ENCODE peak calls at places on chromosomes 13 and 19, in four cellular contexts. F, P, M and S are unnamed samples.

GRCh38 chr19:51211833-51212232 is 13.0 kb upstream of the CD33 start:
- DNase-seq in F (no peak), M (no peak), P (no peak), S (no peak)

GRCh38 chr13:76383671-76384461 is 502.3 kb downstream of the KCTD12 start:
- DNase-seq in F (peak), M (no peak), P (no peak), S (peak)

GRCh38 chr19:42271045-42271419 is 2.0 kb downstream of the CIC start:
- DNase-seq in M (no peak), P (no peak), F (no peak), S (no peak)

GRCh38 chr13:30846311-30846710 is 59.8 kb upstream of the MEDAG start:
- DNase-seq in M (no peak), P (no peak), F (no peak), S (no peak)

GRCh38 chr19:8005534-8006256 is at the start of gene ELAVL1:
- DNase-seq in F (peak), M (peak), P (peak), S (peak)

GRCh38 chr19:33323093-33323820 is 20.9 kb upstream of the CEBPA start:
- DNase-seq in F (no peak), P (no peak), M (no peak), S (no peak)

GRCh38 chr19:10430505-10431253 is 10.3 kb downstream of the PDE4A start:
- DNase-seq in F (peak), P (peak), M (peak), S (no peak)

GRCh38 chr19:47232422-47233211 is 1.6 kb upstream of the BBC3 start:
- DNase-seq in F (no peak), M (no peak), P (no peak), S (no peak)

GRCh38 chr13:32031025-32031814 is at the start of gene FRY:
- DNase-seq in P (peak), M (no peak), F (peak), S (peak)

GRCh38 chr13:114063545-114064515 is 68.6 kb downstream of the RASA3 start:
- DNase-seq in P (peak), F (peak), M (peak), S (no peak)

GRCh38 chr19:48674921-48675824 is 2.4 kb upstream of the NTN5 start:
- DNase-seq in F (peak), M (peak), P (peak), S (peak)

GRCh38 chr19:45424191-45425058 is 708 bp upstream of the ERCC1 start:
- DNase-seq in F (peak), P (peak), M (peak), S (peak)

GRCh38 chr13:67366533-67366932 is 136.4 kb upstream of the PCDH9 start:
- DNase-seq in M (no peak), P (no peak), F (no peak), S (no peak)

GRCh38 chr13:102816633-102817032 is 17.7 kb downstream of the BIVM start:
- DNase-seq in M (no peak), F (no peak), P (no peak), S (no peak)

GRCh38 chr13:36915106-36915505 is 4.9 kb downstream of the SMAD9 start:
- DNase-seq in M (no peak), F (no peak), P (no peak), S (no peak)

GRCh38 chr19:1651548-1652394 is 644 bp downstream of the TCF3 start:
- DNase-seq in M (peak), P (peak), F (peak), S (peak)

GRCh38 chr19:57778358-57778757 is 8.9 kb downstream of the ZNF586 start:
- DNase-seq in M (no peak), F (no peak), P (no peak), S (no peak)

GRCh38 chr19:2443116-2443784 is 13.5 kb downstream of the LMNB2 start:
- DNase-seq in M (no peak), F (no peak), P (no peak), S (no peak)

GRCh38 chr19:42436006-42436405 is 6.7 kb downstream of the CXCL17 start:
- DNase-seq in P (no peak), F (no peak), M (no peak), S (no peak)

GRCh38 chr13:40060318-40061007 is 405.0 kb downstream of the COG6 start:
- DNase-seq in M (no peak), F (peak), P (peak), S (peak)

GRCh38 chr13:51726446-51727185 is 77.3 kb downstream of the DHRS12 start:
- DNase-seq in P (no peak), M (no peak), F (no peak), S (no peak)
- H3K27ac ChIP-seq in P (no peak), M (no peak), F (no peak), S (no peak)

GRCh38 chr13:50125306-50125555 is 110.0 kb downstream of the KCNRG start:
- DNase-seq in P (no peak), F (no peak), M (no peak), S (no peak)

GRCh38 chr13:50124536-50125305 is 109.5 kb downstream of the KCNRG start:
- DNase-seq in P (peak), F (peak), M (peak), S (peak)

GRCh38 chr13:50123515-50123861 is 108.2 kb downstream of the KCNRG start:
- DNase-seq in M (no peak), F (no peak), P (no peak), S (no peak)

GRCh38 chr13:50123002-50123401 is 107.8 kb downstream of the KCNRG start:
- DNase-seq in F (no peak), M (no peak), P (no peak), S (no peak)

GRCh38 chr13:50123862-50124535 is 108.8 kb downstream of the KCNRG start:
- DNase-seq in F (peak), P (peak), M (peak), S (peak)
- TF ChIP-seq POLR2A in F (peak), P (peak), M (peak), S (no peak)

DNA sequence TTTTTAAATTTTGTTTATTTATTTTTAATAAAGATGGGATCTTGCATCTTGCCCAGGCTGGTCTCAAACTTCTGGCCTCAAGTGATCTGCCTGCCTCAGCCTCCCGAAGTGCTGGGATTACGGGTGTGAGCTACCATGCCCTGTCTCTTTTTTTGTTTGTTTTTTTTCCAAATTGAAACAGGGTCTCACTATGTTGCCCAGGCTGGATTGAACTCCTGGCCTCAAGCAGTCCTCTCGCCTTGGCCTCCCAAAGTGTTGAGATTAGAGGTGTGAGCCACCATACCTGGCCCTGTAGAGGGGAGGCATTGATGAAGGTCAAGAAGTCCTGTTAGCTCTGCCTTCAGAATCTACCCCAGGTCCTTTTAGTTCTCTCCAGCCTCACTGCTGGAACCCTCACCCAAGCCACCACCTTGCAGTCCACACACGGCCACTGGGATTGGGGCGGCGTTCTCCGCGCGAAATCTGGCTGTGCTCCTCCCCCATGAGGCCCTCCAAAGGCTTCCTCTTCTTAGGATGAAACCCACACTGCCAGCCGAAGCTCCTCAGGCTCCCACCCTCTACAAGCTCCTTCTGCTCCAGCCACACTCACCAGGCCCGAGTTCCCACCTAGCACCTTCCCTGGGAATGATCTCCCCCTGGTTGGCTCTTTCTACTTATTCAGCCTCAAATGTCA is 34.9 kb downstream of the ACTN4 start:
- DNase-seq in P (no peak), F (no peak), M (no peak), S (no peak)
- H3K27ac ChIP-seq in P (peak), F (peak), M (peak), S (peak)

GRCh38 chr19:55115446-55116065 is 1.9 kb downstream of the PPP1R12C start:
- DNase-seq in P (peak), F (no peak), M (peak), S (no peak)
- TF ChIP-seq POLR2A in P (no peak), F (no peak), M (no peak), S (no peak)

DNA sequence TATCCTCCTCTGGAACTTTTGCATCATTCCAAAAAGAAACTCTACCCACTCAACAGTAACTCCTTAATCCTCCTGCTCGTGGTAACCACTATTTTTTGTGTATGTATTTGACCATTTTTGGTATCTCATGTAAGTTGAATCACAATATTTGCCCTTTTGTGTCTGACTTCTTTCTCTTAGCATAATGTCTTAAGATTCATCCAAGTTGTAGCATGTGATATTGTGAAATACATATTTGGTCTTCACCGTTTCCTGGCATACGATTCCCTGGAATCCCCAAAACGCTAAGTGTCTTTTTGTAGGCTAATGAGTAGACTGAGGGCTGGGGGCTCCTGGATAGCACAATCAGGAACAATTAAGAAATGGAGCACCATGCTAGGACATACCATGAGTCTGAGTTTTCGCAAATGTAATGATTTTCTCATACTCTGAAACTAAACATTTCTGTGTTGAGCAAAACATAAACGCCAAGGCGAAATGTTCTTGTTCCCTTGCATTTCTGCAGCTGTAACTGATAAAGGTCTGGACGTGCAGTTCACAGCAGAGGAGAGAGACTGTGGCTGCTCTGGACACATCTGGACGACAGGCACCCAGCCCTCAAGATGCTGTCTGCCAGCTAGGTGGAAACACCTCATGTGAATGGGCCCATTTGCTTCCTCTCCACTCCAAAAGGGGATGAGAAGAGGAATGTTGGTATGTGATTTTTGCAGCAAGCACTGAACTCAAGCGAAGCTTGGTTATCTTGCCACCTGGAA is 38.4 kb downstream of the BRD4 start:
- DNase-seq in M (no peak), F (no peak), P (no peak), S (no peak)
- H3K27ac ChIP-seq in M (no peak), F (peak), P (peak), S (peak)

DNA sequence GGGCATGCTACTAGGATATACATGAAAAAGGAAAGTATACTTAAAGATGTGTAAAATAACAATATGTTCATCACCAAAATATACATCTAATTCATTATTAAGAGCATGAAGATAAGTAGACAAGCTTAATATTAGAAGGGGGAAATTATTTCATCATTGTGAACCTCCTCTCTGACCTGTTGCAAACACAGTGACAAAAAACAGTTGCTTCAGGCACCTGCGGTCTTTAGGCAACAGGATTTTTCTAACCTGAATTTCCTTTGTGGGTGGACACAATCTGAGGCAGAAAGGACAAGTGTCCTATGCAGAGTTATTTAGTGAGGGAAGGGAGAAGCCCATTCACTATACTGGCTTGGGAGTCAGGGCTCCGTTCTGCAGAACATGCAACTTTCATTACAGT is 6.3 kb downstream of the FREM2 start:
- DNase-seq in P (no peak), M (no peak), F (no peak), S (no peak)
- TF ChIP-seq POLR2A in P (no peak), M (no peak), F (no peak), S (no peak)

GRCh38 chr13:110319774-110320509 is 12.9 kb downstream of the COL4A2 start:
- DNase-seq in F (no peak), P (no peak), M (no peak), S (no peak)
- H3K27ac ChIP-seq in F (peak), P (peak), M (no peak), S (peak)

GRCh38 chr19:37317403-37318209 is 53.3 kb upstream of the ZNF527 start:
- DNase-seq in P (peak), M (no peak), F (peak), S (peak)
- TF ChIP-seq POLR2A in P (peak), M (no peak), F (peak), S (peak)

DNA sequence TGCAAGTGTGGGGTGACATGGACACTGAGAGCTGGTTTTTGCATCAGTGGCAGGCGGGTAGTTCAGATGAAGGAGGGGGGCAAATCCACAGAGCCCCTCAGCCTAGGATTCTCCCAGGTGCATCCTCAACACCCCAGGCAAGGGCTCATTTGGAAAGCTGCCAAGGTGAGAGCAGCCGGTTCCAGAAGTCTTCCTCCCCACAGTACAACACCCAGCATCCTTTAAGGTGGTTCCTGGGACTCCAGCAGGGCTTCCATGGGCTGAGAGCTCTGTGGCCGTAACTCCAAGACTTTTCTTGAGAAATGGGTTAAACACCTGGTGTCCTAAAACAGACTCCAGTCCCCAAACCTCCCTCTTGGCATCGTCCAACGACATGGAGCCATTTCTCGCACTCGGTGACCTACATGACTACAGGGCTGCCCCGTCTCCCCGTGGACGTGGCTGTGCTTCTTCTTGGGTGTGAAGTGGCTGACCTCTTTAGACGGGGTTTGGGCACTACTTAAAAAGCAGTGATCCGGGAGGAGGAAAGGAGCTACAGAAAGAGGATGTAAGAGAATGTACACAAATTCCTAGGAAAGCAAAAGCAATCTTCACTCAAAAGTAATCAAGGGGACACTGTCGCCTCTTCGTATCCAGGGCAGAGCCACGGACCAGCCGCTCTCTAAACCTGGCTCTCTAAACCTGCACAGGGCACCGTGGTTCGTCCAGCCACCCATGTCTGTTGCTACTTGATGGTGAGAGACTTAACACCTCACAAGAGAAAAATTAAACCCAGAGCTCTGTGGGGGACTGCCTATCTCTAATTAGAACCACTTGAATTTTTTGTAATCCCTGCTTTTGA is 25.5 kb downstream of the RANBP3 start:
- DNase-seq in P (no peak), M (no peak), F (peak), S (no peak)
- H3K27ac ChIP-seq in P (no peak), M (peak), F (peak), S (no peak)

DNA sequence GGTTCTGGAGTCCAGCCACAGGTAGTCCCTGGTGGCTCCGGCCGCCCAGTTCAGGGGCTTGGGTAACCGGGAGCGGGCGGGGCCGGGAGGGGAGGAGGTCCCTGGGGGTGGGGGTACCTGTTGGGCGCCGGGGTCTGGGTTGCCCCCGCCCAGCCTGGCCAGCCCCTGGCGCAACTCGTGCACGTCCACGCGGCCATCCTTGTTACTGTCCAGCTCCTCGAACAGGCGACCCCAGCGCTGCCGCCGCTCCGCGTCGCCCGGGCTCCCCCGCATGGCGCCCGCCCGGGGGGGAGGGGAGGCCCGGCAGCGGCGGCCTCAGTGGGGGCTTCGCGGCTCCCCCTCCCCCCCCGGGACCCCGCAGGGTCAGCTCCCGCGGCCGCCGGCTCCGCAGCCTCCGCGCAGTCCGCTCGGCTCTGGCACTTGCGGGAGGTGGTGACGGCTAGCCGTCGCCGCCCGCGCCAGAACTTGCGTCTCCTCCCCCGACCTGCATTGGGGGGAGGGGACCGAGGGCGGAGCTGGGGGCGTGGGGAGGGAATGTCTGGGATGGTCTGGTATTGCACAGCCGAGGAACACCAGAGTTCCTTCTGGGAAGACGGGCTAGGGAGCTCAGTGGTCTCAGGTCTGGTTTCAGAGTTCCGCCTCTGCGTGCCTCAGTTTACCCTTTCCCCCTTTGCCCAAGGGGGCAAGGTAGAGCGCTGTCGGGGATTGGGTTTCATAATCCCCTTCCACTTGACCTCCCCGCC is at the start of gene SLC25A23:
- DNase-seq in M (peak), P (peak), F (peak), S (peak)
- TF ChIP-seq POLR2A in M (no peak), P (no peak), F (no peak), S (no peak)